ENCODE peak calls at places on chromosomes 4 and X, in nine cellular contexts. I is T follicular helper cell; F is stimulated activated CD4-positive, alpha-beta T cell treated with anti-CD3 and anti-CD28 coated beads, Interleukin-15, amount 100 ng/mL, for 24 hours; G is iPS DF 19.7; A is neural progenitor cell; O is activated T-cell treated with anti-CD3 and anti-CD28 coated beads for 1 hour; M is fibroblast of the conjunctiva; C is EL; U is NCI-H226. K is an unnamed sample.

GRCh38 chr4:38097818-38098217 is 137.6 kb downstream of the PTTG2 start:
- DNase-seq in A (no peak), G (no peak), F (no peak), C (no peak), U (no peak), I (no peak), M (no peak), O (no peak), K (no peak)

GRCh38 chrX:19709812-19710518 is 177.4 kb downstream of the SH3KBP1 start:
- DNase-seq in C (peak), F (no peak), G (no peak), M (peak), I (no peak), A (no peak), O (no peak), U (peak), K (no peak)

GRCh38 chr4:80183196-80184052 is 13.9 kb upstream of the PRDM8 start:
- DNase-seq in O (peak), F (no peak), U (no peak), A (peak), G (no peak), C (peak), I (no peak), M (no peak), K (no peak)

GRCh38 chrX:153620576-153620975 is 21.6 kb upstream of the CCNQ start:
- DNase-seq in U (no peak), C (no peak), O (no peak), A (no peak), M (no peak), F (no peak), I (no peak), G (no peak), K (no peak)

GRCh38 chr4:7980036-7980435 is 40.4 kb upstream of the AFAP1 start:
- DNase-seq in I (no peak), F (no peak), A (no peak), M (no peak), G (no peak), U (peak), C (peak), O (no peak), K (no peak)

GRCh38 chrX:69097451-69098236 is 67.6 kb downstream of the PJA1 start:
- DNase-seq in A (no peak), G (no peak), U (no peak), C (no peak), F (no peak), M (no peak), I (no peak), O (no peak), K (no peak)

GRCh38 chrX:18995216-18995615 is 11.3 kb upstream of the PHKA2 start:
- DNase-seq in M (peak), U (no peak), C (peak), A (no peak), G (no peak), O (no peak), I (no peak), F (no peak), K (no peak)

GRCh38 chrX:149472620-149473019 is 32.5 kb downstream of the IDS start:
- DNase-seq in M (no peak), C (no peak), F (no peak), U (no peak), G (no peak), A (no peak), O (no peak), I (no peak), K (no peak)

GRCh38 chr4:38055566-38055965 is 95.4 kb downstream of the PTTG2 start:
- DNase-seq in M (no peak), F (no peak), O (no peak), C (no peak), G (no peak), A (no peak), U (no peak), I (no peak), K (no peak)

GRCh38 chr4:53532521-53532920 is 58.8 kb downstream of the LNX1 start:
- DNase-seq in A (no peak), U (no peak), I (no peak), O (no peak), G (no peak), F (no peak), C (peak), M (no peak), K (no peak)

GRCh38 chr4:2065106-2065930 is 6.2 kb downstream of the NAT8L start:
- DNase-seq in F (no peak), O (no peak), M (no peak), G (no peak), I (no peak), U (no peak), C (no peak), A (no peak), K (no peak)

GRCh38 chrX:48939417-48940228 is 17.8 kb downstream of the OTUD5 start:
- DNase-seq in F (no peak), A (no peak), U (no peak), O (no peak), I (no peak), C (no peak), G (no peak), M (no peak), K (no peak)

GRCh38 chrX:81202413-81202794 is 502 bp downstream of the SH3BGRL start:
- DNase-seq in O (no peak), I (no peak), F (no peak), U (no peak), C (peak), M (peak), A (no peak), G (no peak), K (no peak)

GRCh38 chr4:8030121-8030781 is 90.6 kb upstream of the AFAP1 start:
- DNase-seq in C (no peak), F (no peak), G (no peak), O (no peak), U (no peak), I (no peak), M (no peak), A (no peak), K (no peak)

GRCh38 chr4:186104895-186105720 is 604 bp downstream of the FAM149A start:
- DNase-seq in C (peak), U (no peak), O (no peak), F (peak), M (no peak), A (peak), I (no peak), G (no peak), K (no peak)

GRCh38 chr4:76987153-76987562 is 37.6 kb downstream of the SEPTIN11 start:
- DNase-seq in A (no peak), F (no peak), O (no peak), C (peak), G (no peak), U (peak), I (no peak), M (peak), K (no peak)

GRCh38 chrX:122586831-122587230 is 597.2 kb upstream of the GRIA3 start:
- DNase-seq in G (no peak), A (no peak), C (peak), F (no peak), M (no peak), O (no peak), U (no peak), I (no peak), K (no peak)

GRCh38 chr4:1812720-1813119 is 19.6 kb downstream of the FGFR3 start:
- DNase-seq in G (no peak), A (no peak), F (no peak), U (no peak), M (no peak), C (no peak), O (no peak), I (no peak), K (no peak)

GRCh38 chrX:115311139-115311538 is 21.6 kb downstream of the LUZP4 start:
- DNase-seq in G (no peak), U (no peak), A (peak), C (no peak), I (no peak), O (no peak), F (no peak), M (no peak), K (no peak)

GRCh38 chrX:116111497-116111896 is 59.0 kb upstream of the AGTR2 start:
- DNase-seq in G (no peak), M (no peak), O (no peak), I (no peak), U (no peak), C (no peak), F (no peak), A (no peak), K (no peak)

GRCh38 chrX:14676431-14676830 is 147.1 kb downstream of the GLRA2 start:
- DNase-seq in C (peak), I (no peak), G (no peak), M (no peak), F (no peak), U (no peak), A (no peak), O (no peak), K (no peak)

GRCh38 chrX:40720811-40721210 is 14.5 kb downstream of the MED14 start:
- DNase-seq in C (no peak), O (no peak), G (no peak), U (no peak), I (no peak), M (no peak), F (no peak), A (no peak), K (no peak)

GRCh38 chr4:180189639-180190038 is 2053.6 kb upstream of the TENM3 start:
- DNase-seq in M (no peak), O (no peak), U (no peak), I (no peak), C (no peak), F (no peak), G (no peak), A (no peak), K (no peak)

GRCh38 chr4:169243808-169244207 is 26.9 kb downstream of the SH3RF1 start:
- DNase-seq in I (no peak), G (no peak), F (no peak), C (no peak), U (peak), A (peak), M (peak), O (no peak), K (no peak)

GRCh38 chr4:7902101-7902553 is 37.5 kb downstream of the AFAP1 start:
- DNase-seq in U (no peak), C (no peak), I (no peak), M (no peak), O (no peak), F (no peak), A (peak), G (no peak), K (peak)

GRCh38 chr4:60201052-60201673 is 999.0 kb upstream of the ADGRL3 start:
- DNase-seq in F (peak), G (peak), O (no peak), U (no peak), M (peak), C (peak), I (no peak), A (peak), K (no peak)

GRCh38 chr4:96183630-96184029 is 343.7 kb downstream of the PDHA2 start:
- DNase-seq in G (no peak), A (no peak), M (no peak), C (no peak), U (no peak), I (no peak), F (no peak), O (no peak), K (peak)

GRCh38 chr4:38563703-38564490 is 100.1 kb upstream of the KLF3 start:
- DNase-seq in F (no peak), U (no peak), A (no peak), I (no peak), O (no peak), C (no peak), G (no peak), M (no peak), K (no peak)

GRCh38 chr4:108360857-108361820 is 192.4 kb upstream of the LEF1 start:
- DNase-seq in A (peak), G (peak), O (no peak), C (peak), M (no peak), I (no peak), U (peak), F (no peak), K (no peak)

GRCh38 chr4:100875296-100876040 is 357.6 kb upstream of the EMCN start:
- DNase-seq in U (peak), G (no peak), O (no peak), I (no peak), F (no peak), M (no peak), A (no peak), C (no peak), K (no peak)

GRCh38 chr4:85499573-85499972 is 24.6 kb downstream of the ARHGAP24 start:
- DNase-seq in M (no peak), C (no peak), O (no peak), U (no peak), G (no peak), F (no peak), I (no peak), A (no peak), K (no peak)